ENCODE peak calls at places on chromosomes 5 and 9, in four cellular contexts. L, E, D and X are unnamed samples.

GRCh38 chr9:37675661-37676060 is 24.9 kb downstream of the FRMPD1 start:
- DNase-seq in L (no peak), E (no peak), D (no peak), X (no peak)

GRCh38 chr5:57768771-57769170 is 286.2 kb upstream of the ACTBL2 start:
- DNase-seq in L (no peak), E (no peak), D (no peak), X (peak)

GRCh38 chr9:69919461-69920061 is 98.9 kb downstream of the CFAP95 start:
- DNase-seq in L (no peak), E (peak), D (peak), X (peak)

GRCh38 chr9:27561697-27562096 is 11.6 kb downstream of the C9orf72 start:
- DNase-seq in L (no peak), E (no peak), D (no peak), X (no peak)

GRCh38 chr5:2038337-2039179 is 155.8 kb upstream of the IRX4 start:
- DNase-seq in L (peak), E (peak), D (peak), X (peak)

GRCh38 chr9:79134654-79135053 is 437.1 kb upstream of the TLE4 start:
- DNase-seq in L (no peak), E (peak), D (no peak), X (no peak)

GRCh38 chr9:69471433-69471832 is 146.4 kb downstream of the ENTREP1 start:
- DNase-seq in L (no peak), E (no peak), D (no peak), X (no peak)

GRCh38 chr9:19231126-19232035 is 888 bp downstream of the DENND4C start:
- DNase-seq in L (no peak), E (peak), D (no peak), X (no peak)

GRCh38 chr9:21047315-21047714 is 15.9 kb upstream of the HACD4 start:
- DNase-seq in L (no peak), E (peak), D (no peak), X (no peak)

GRCh38 chr5:34848230-34848629 is 9.3 kb downstream of the TTC23L start:
- DNase-seq in L (no peak), E (no peak), D (no peak), X (no peak)

GRCh38 chr9:121862973-121863372 is 211.5 kb downstream of the DAB2IP start:
- DNase-seq in L (peak), E (no peak), D (no peak), X (no peak)

GRCh38 chr9:74821636-74822035 is 66.1 kb downstream of the TRPM6 start:
- DNase-seq in L (no peak), E (no peak), D (no peak), X (no peak)